ENCODE peak calls at places on chromosomes 6 and 20, in nine cellular contexts. X is C1 segment of cervical spinal cord; Y is T-helper 9 cell; M is HT1080; C is activated CD4-positive, alpha-beta T cell treated with anti-CD3 and anti-CD28 coated beads for 24 hours; J is AG08395; U is right cardiac atrium; N is activated T-helper 1 cell treated with anti-CD3 and anti-CD28 coated beads, Interleukin-2, amount 50 U/mL, for 16 hours; I is NCI-H2081. P is an unnamed sample.

GRCh38 chr6:10434235-10434634 is 19.4 kb upstream of the TFAP2A start:
- DNase-seq in I (no peak), N (no peak), C (no peak), J (no peak), M (no peak), Y (no peak), U (no peak), X (no peak), P (no peak)

GRCh38 chr6:80331522-80331921 is 225.1 kb downstream of the BCKDHB start:
- DNase-seq in X (no peak), I (peak), U (no peak), M (no peak), J (no peak), C (no peak), N (no peak), Y (no peak), P (no peak)

GRCh38 chr20:46695888-46696287 is 6.6 kb upstream of the TP53RK start:
- DNase-seq in C (no peak), U (no peak), I (no peak), Y (no peak), J (peak), M (no peak), N (no peak), X (no peak), P (no peak)

GRCh38 chr20:2851086-2851485 is 10.5 kb downstream of the VPS16 start:
- DNase-seq in J (no peak), C (no peak), M (no peak), N (no peak), Y (no peak), X (no peak), U (no peak), I (no peak), P (no peak)

GRCh38 chr6:148416309-148416965 is 73.8 kb downstream of the SASH1 start:
- DNase-seq in M (no peak), Y (no peak), N (no peak), X (no peak), J (no peak), C (no peak), I (no peak), U (no peak), P (no peak)

GRCh38 chr6:42045538-42046460 is 4.5 kb upstream of the TAF8 start:
- DNase-seq in M (peak), I (peak), N (peak), J (peak), X (peak), Y (peak), C (peak), U (peak), P (peak)

GRCh38 chr6:164216839-164217238 is 802.3 kb downstream of the QKI start:
- DNase-seq in C (no peak), U (no peak), X (no peak), J (no peak), M (no peak), N (no peak), I (no peak), Y (no peak), P (no peak)

GRCh38 chr6:39444479-39445019 is 122.0 kb upstream of the KCNK16 start:
- DNase-seq in M (no peak), X (no peak), I (no peak), U (no peak), Y (no peak), J (no peak), N (no peak), C (no peak), P (no peak)

GRCh38 chr20:24164360-24164759 is 175.8 kb upstream of the GGTLC1 start:
- DNase-seq in J (no peak), N (no peak), M (peak), U (no peak), X (no peak), I (no peak), C (peak), Y (peak), P (no peak)

GRCh38 chr6:44650947-44651346 is 263.4 kb downstream of the CDC5L start:
- DNase-seq in I (no peak), X (no peak), J (peak), C (no peak), N (no peak), U (no peak), M (peak), Y (no peak), P (no peak)

GRCh38 chr20:64091762-64092161 is 7.6 kb upstream of the LKAAEAR1 start:
- DNase-seq in J (no peak), Y (no peak), X (no peak), M (no peak), I (no peak), N (no peak), C (no peak), U (no peak), P (no peak)

GRCh38 chr6:77880501-77880900 is 227.7 kb downstream of the MEI4 start:
- DNase-seq in U (no peak), I (no peak), J (no peak), C (no peak), Y (no peak), X (no peak), N (no peak), M (peak), P (no peak)

GRCh38 chr20:20799913-20800312 is 87.5 kb upstream of the RALGAPA2 start:
- DNase-seq in N (no peak), U (no peak), M (no peak), I (no peak), X (no peak), Y (no peak), J (no peak), C (no peak), P (no peak)

GRCh38 chr6:27892596-27893058 is 19.6 kb downstream of the OR2B2 start:
- DNase-seq in I (no peak), Y (no peak), J (no peak), X (no peak), U (no peak), M (no peak), C (no peak), N (no peak), P (no peak)

GRCh38 chr20:32619586-32619985 is 34.5 kb upstream of the NOL4L start:
- DNase-seq in C (no peak), U (no peak), M (no peak), X (no peak), I (no peak), J (no peak), Y (no peak), N (no peak), P (no peak)

GRCh38 chr6:87243812-87244211 is 78.6 kb upstream of the SMIM8 start:
- DNase-seq in N (no peak), Y (no peak), X (no peak), C (no peak), J (no peak), M (no peak), U (no peak), I (no peak), P (no peak)

GRCh38 chr20:3635346-3635745 is 27.9 kb downstream of the GFRA4 start:
- DNase-seq in N (no peak), J (no peak), M (no peak), C (no peak), X (no peak), U (no peak), I (no peak), Y (no peak), P (no peak)

GRCh38 chr6:93040375-93040774 is 379.0 kb downstream of the EPHA7 start:
- DNase-seq in U (no peak), I (no peak), Y (no peak), J (no peak), M (peak), X (no peak), C (no peak), N (no peak), P (no peak)

GRCh38 chr6:64815718-64816117 is 891.3 kb downstream of the EYS start:
- DNase-seq in U (no peak), Y (no peak), I (no peak), C (no peak), N (no peak), M (peak), X (no peak), J (no peak), P (no peak)

GRCh38 chr20:60057866-60058807 is 99.9 kb downstream of the CDH26 start:
- DNase-seq in I (no peak), J (no peak), U (no peak), M (peak), N (no peak), C (no peak), X (peak), Y (no peak), P (no peak)

GRCh38 chr20:2140561-2140960 is 38.9 kb downstream of the STK35 start:
- DNase-seq in U (peak), I (no peak), C (no peak), M (no peak), N (no peak), Y (no peak), X (no peak), J (peak), P (no peak)

GRCh38 chr20:28562510-28562898 is 2695.0 kb upstream of the DEFB115 start:
- DNase-seq in C (no peak), X (no peak), U (no peak), Y (no peak), J (peak), M (peak), N (no peak), I (no peak), P (no peak)

GRCh38 chr6:143160008-143160407 is 99.3 kb downstream of the AIG1 start:
- DNase-seq in M (no peak), U (no peak), I (no peak), N (no peak), J (no peak), C (no peak), X (no peak), Y (no peak), P (no peak)

GRCh38 chr6:115133790-115134189 is 791.0 kb upstream of the HS3ST5 start:
- DNase-seq in X (no peak), Y (no peak), I (no peak), C (no peak), J (no peak), M (no peak), U (no peak), N (no peak), P (no peak)

GRCh38 chr6:67870321-67870720 is 764.8 kb upstream of the ADGRB3 start:
- DNase-seq in N (no peak), Y (no peak), C (no peak), J (no peak), X (no peak), M (no peak), I (no peak), U (no peak), P (no peak)

GRCh38 chr20:51938557-51939324 is 136.4 kb upstream of the SALL4 start:
- DNase-seq in J (no peak), U (no peak), N (no peak), C (no peak), X (no peak), I (no peak), Y (no peak), M (no peak), P (no peak)

GRCh38 chr6:26328265-26328844 is 36.6 kb upstream of the BTN3A2 start:
- DNase-seq in J (no peak), U (no peak), N (no peak), Y (no peak), X (no peak), M (peak), I (no peak), C (no peak), P (no peak)

GRCh38 chr6:159257846-159258245 is 88.6 kb downstream of the FNDC1 start:
- DNase-seq in X (no peak), I (no peak), M (no peak), C (no peak), Y (no peak), U (peak), J (peak), N (no peak), P (no peak)